ENCODE peak calls at places on chromosome 10, in four cellular contexts. One of them, this sample, is unnamed.
A peak's percentile ranks its signal among the peaks of the same experiment; 100 is the strongest.

GRCh38 chr10:121498071-121498470 is 100.2 kb downstream of the FGFR2 start:
- DNase-seq in astrocyte: no peak
- DNase-seq in GDM1: no peak
- DNase-seq in cardiac muscle cell: no peak
- DNase-seq in this sample: no peak

GRCh38 chr10:36157486-36157885 is 515.4 kb upstream of the FZD8 start:
- DNase-seq in astrocyte: no peak
- DNase-seq in cardiac muscle cell: no peak
- DNase-seq in GDM1: no peak
- DNase-seq in this sample: no peak

GRCh38 chr10:6200588-6201510 is 1.9 kb upstream of the PFKFB3 start:
- DNase-seq in astrocyte: no peak
- DNase-seq in cardiac muscle cell: no peak
- DNase-seq in GDM1: no peak
- DNase-seq in this sample: peak; percentile 28

GRCh38 chr10:8057636-8058273 is 3.3 kb downstream of the GATA3 start:
- DNase-seq in astrocyte: no peak
- DNase-seq in GDM1: no peak
- DNase-seq in cardiac muscle cell: no peak
- DNase-seq in this sample: no peak

GRCh38 chr10:101492814-101493213 is 95.2 kb downstream of the POLL start:
- DNase-seq in GDM1: no peak
- DNase-seq in astrocyte: no peak
- DNase-seq in cardiac muscle cell: no peak
- DNase-seq in this sample: no peak

GRCh38 chr10:62076872-62077271 is 175.4 kb downstream of the ARID5B start:
- DNase-seq in GDM1: no peak
- DNase-seq in cardiac muscle cell: peak; percentile 46
- DNase-seq in astrocyte: peak; percentile 89
- DNase-seq in this sample: peak; percentile 64

GRCh38 chr10:66925896-66926719 is at the start of gene LRRTM3:
- DNase-seq in astrocyte: peak; percentile 64
- DNase-seq in cardiac muscle cell: peak; percentile 79
- DNase-seq in GDM1: peak; percentile 35
- DNase-seq in this sample: peak; percentile 74

GRCh38 chr10:43076876-43077420 is at the start of gene RET:
- DNase-seq in GDM1: no peak
- DNase-seq in astrocyte: no peak
- DNase-seq in cardiac muscle cell: no peak
- DNase-seq in this sample: no peak

This sample was measured in A172.